ENCODE peak calls at places on chromosomes 2 and 18, in six cellular contexts. One of them, this sample, is unnamed.

GRCh38 chr2:37648316-37649011 is 23.0 kb downstream of the CDC42EP3 start:
- DNase-seq in HepG2: no peak
- DNase-seq in sigmoid colon: peak; percentile 82
- DNase-seq in A549: no peak
- DNase-seq in upper lobe of left lung: peak; percentile 64
- DNase-seq in stomach: peak; percentile 43
- DNase-seq in this sample: peak; percentile 62

GRCh38 chr18:32911660-32912284 is 138.9 kb upstream of the KLHL14 start:
- DNase-seq in HepG2: no peak
- DNase-seq in sigmoid colon: no peak
- DNase-seq in A549: no peak
- DNase-seq in upper lobe of left lung: no peak
- DNase-seq in stomach: no peak
- DNase-seq in this sample: no peak

GRCh38 chr2:178761759-178762371 is 45.4 kb downstream of the TTN start:
- DNase-seq in HepG2: peak; percentile 60
- DNase-seq in sigmoid colon: no peak
- DNase-seq in A549: peak; percentile 58
- DNase-seq in upper lobe of left lung: no peak
- DNase-seq in stomach: no peak
- DNase-seq in this sample: no peak

GRCh38 chr2:48707466-48707865 is 48.1 kb downstream of the LHCGR start:
- DNase-seq in HepG2: peak; percentile 14
- DNase-seq in sigmoid colon: no peak
- DNase-seq in A549: no peak
- DNase-seq in upper lobe of left lung: no peak
- DNase-seq in stomach: no peak
- DNase-seq in this sample: peak; percentile 58

GRCh38 chr2:112481050-112481527 is 867 bp upstream of the TTL start:
- DNase-seq in HepG2: peak; percentile 76
- DNase-seq in sigmoid colon: peak; percentile 88
- DNase-seq in A549: peak; percentile 87
- DNase-seq in upper lobe of left lung: peak; percentile 93
- DNase-seq in stomach: peak; percentile 84
- DNase-seq in this sample: peak; percentile 87

GRCh38 chr2:158205215-158205614 is 103.5 kb downstream of the UPP2 start:
- DNase-seq in HepG2: no peak
- DNase-seq in sigmoid colon: no peak
- DNase-seq in A549: no peak
- DNase-seq in upper lobe of left lung: no peak
- DNase-seq in stomach: no peak
- DNase-seq in this sample: peak; percentile 21

GRCh38 chr2:68650645-68651044 is 7.3 kb downstream of the PROKR1 start:
- DNase-seq in HepG2: no peak
- DNase-seq in sigmoid colon: no peak
- DNase-seq in A549: no peak
- DNase-seq in upper lobe of left lung: no peak
- DNase-seq in stomach: no peak
- DNase-seq in this sample: no peak

GRCh38 chr2:3523551-3524041 is 4.3 kb upstream of the ADI1 start:
- DNase-seq in HepG2: peak; percentile 65
- DNase-seq in sigmoid colon: no peak
- DNase-seq in A549: no peak
- DNase-seq in upper lobe of left lung: no peak
- DNase-seq in stomach: peak; percentile 65
- DNase-seq in this sample: no peak

GRCh38 chr2:128394004-128394730 is 75.5 kb upstream of the HS6ST1 start:
- DNase-seq in HepG2: no peak
- DNase-seq in sigmoid colon: no peak
- DNase-seq in A549: no peak
- DNase-seq in upper lobe of left lung: no peak
- DNase-seq in stomach: peak; percentile 37
- DNase-seq in this sample: no peak

GRCh38 chr2:229725716-229726346 is 11.5 kb upstream of the DNER start:
- DNase-seq in HepG2: no peak
- DNase-seq in sigmoid colon: no peak
- DNase-seq in A549: peak; percentile 85
- DNase-seq in upper lobe of left lung: no peak
- DNase-seq in stomach: no peak
- DNase-seq in this sample: no peak

GRCh38 chr18:48227206-48227605 is 182.0 kb downstream of the ZBTB7C start:
- DNase-seq in HepG2: no peak
- DNase-seq in sigmoid colon: no peak
- DNase-seq in A549: no peak
- DNase-seq in upper lobe of left lung: no peak
- DNase-seq in stomach: no peak
- DNase-seq in this sample: no peak

GRCh38 chr2:231162036-231162345 is 36.4 kb upstream of the ARMC9 start:
- DNase-seq in HepG2: no peak
- DNase-seq in sigmoid colon: no peak
- DNase-seq in A549: peak; percentile 25
- DNase-seq in upper lobe of left lung: no peak
- DNase-seq in stomach: no peak
- DNase-seq in this sample: no peak

GRCh38 chr2:224155371-224155770 is 116.3 kb upstream of the SERPINE2 start:
- DNase-seq in HepG2: no peak
- DNase-seq in sigmoid colon: no peak
- DNase-seq in A549: no peak
- DNase-seq in upper lobe of left lung: no peak
- DNase-seq in stomach: no peak
- DNase-seq in this sample: peak; percentile 31
- H3K4me3 ChIP-seq in HepG2: no peak overlapping the region
- H3K4me3 ChIP-seq in sigmoid colon: no peak overlapping the region
- H3K4me3 ChIP-seq in A549: no peak overlapping the region
- H3K4me3 ChIP-seq in upper lobe of left lung: no peak overlapping the region
- H3K4me3 ChIP-seq in stomach: no peak overlapping the region
- H3K4me3 ChIP-seq in this sample: no peak overlapping the region

GRCh38 chr2:100291152-100291970 is 30.9 kb downstream of the LONRF2 start:
- DNase-seq in HepG2: peak; percentile 72
- DNase-seq in sigmoid colon: peak; percentile 85
- DNase-seq in A549: peak; percentile 99
- DNase-seq in upper lobe of left lung: no peak
- DNase-seq in stomach: peak; percentile 62
- DNase-seq in this sample: peak; percentile 13
- TF ChIP-seq POLR2A in HepG2: no peak
- TF ChIP-seq POLR2A in sigmoid colon: no peak
- TF ChIP-seq POLR2A in A549: no peak
- TF ChIP-seq POLR2A in upper lobe of left lung: no peak
- TF ChIP-seq POLR2A in stomach: no peak
- TF ChIP-seq POLR2A in this sample: no peak

DNA sequence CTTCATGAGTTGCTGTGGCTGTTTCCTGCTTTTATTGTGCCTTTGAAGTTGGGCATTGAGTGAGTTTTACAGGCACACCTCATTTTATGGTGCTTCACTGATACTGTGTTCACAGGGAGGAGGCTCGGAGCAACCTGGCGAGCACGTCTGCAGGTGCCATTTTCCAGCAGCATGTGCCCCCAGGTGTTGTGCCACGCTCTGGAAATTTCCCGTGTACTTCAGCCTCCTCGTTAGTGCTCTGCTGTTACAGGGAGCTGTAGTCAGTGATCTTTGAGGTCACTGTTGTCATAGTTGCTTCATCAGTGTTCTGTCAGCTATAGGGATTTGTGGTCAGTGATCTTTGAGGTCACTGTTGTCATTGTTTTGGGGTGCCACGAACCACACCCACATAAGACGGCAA is 20.1 kb downstream of the CTDP1 start:
- DNase-seq in HepG2: no peak
- DNase-seq in sigmoid colon: peak; percentile 39
- DNase-seq in A549: no peak
- DNase-seq in upper lobe of left lung: no peak
- DNase-seq in stomach: no peak
- DNase-seq in this sample: peak; percentile 65
- TF ChIP-seq EP300 in HepG2: no peak
- TF ChIP-seq EP300 in sigmoid colon: no peak
- TF ChIP-seq EP300 in A549: no peak
- TF ChIP-seq EP300 in upper lobe of left lung: no peak
- TF ChIP-seq EP300 in stomach: no peak
- TF ChIP-seq EP300 in this sample: no peak

GRCh38 chr18:62729487-62730386 is 14.4 kb downstream of the PHLPP1 start:
- DNase-seq in HepG2: no peak
- DNase-seq in sigmoid colon: no peak
- DNase-seq in A549: no peak
- DNase-seq in upper lobe of left lung: no peak
- DNase-seq in stomach: no peak
- DNase-seq in this sample: no peak
- H3K4me3 ChIP-seq in HepG2: no peak overlapping the region
- H3K4me3 ChIP-seq in sigmoid colon: no peak overlapping the region
- H3K4me3 ChIP-seq in A549: no peak overlapping the region
- H3K4me3 ChIP-seq in upper lobe of left lung: no peak overlapping the region
- H3K4me3 ChIP-seq in stomach: no peak overlapping the region
- H3K4me3 ChIP-seq in this sample: no peak overlapping the region

DNA sequence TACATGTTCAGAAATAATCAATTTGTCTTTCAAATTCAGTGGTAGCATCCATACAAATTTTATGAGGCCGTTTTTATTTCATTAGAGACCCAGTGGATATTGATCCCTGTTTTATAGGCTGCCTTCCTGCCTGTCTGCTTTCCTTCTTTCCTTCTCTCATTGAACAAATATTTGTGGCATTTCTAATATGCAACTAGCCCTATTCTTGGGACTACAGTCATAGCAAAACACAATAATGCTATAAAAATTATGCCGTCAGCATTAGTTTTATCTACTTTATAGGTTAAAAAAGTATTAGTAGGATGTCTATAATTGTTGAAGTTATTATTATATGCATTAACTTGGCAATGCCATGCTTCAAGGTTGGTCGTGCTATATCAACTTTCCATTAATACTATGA is 2037.8 kb upstream of the LRRTM1 start:
- DNase-seq in HepG2: no peak
- DNase-seq in sigmoid colon: no peak
- DNase-seq in A549: no peak
- DNase-seq in upper lobe of left lung: no peak
- DNase-seq in stomach: no peak
- DNase-seq in this sample: no peak
- TF ChIP-seq POLR2A in HepG2: no peak
- TF ChIP-seq POLR2A in sigmoid colon: no peak
- TF ChIP-seq POLR2A in A549: no peak
- TF ChIP-seq POLR2A in upper lobe of left lung: no peak
- TF ChIP-seq POLR2A in stomach: no peak
- TF ChIP-seq POLR2A in this sample: no peak

DNA sequence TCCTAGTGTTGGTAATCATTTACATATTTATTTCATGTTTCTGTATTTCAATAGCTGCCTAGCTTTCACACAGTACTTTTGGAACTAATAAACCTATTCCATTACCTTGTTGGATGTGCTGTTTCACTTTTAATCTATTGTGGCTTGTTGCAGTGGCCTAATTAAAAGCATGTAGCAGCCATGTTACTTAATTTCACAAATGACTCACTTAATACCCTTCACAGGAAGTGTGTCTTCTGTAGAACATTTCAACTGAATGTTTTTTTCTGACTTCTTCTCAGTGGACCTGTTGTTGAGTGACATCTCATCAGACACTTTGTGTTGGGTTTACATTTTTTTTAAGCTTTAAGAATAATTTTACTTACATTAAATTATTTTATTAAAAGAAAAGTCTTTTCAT is 260.5 kb upstream of the THUMPD2 start:
- DNase-seq in HepG2: no peak
- DNase-seq in sigmoid colon: no peak
- DNase-seq in A549: no peak
- DNase-seq in upper lobe of left lung: no peak
- DNase-seq in stomach: no peak
- DNase-seq in this sample: no peak
- TF ChIP-seq EP300 in HepG2: no peak
- TF ChIP-seq EP300 in sigmoid colon: no peak
- TF ChIP-seq EP300 in A549: no peak
- TF ChIP-seq EP300 in upper lobe of left lung: no peak
- TF ChIP-seq EP300 in stomach: no peak
- TF ChIP-seq EP300 in this sample: no peak

GRCh38 chr2:71453404-71454220 is at the start of gene DYSF:
- DNase-seq in HepG2: no peak
- DNase-seq in sigmoid colon: peak; percentile 78
- DNase-seq in A549: no peak
- DNase-seq in upper lobe of left lung: peak; percentile 88
- DNase-seq in stomach: peak; percentile 47
- DNase-seq in this sample: peak; percentile 20
- H3K4me3 ChIP-seq in HepG2: no peak within 1 kb of the TSS
- H3K4me3 ChIP-seq in sigmoid colon: peak within 1 kb of the TSS; percentile 46
- H3K4me3 ChIP-seq in A549: no peak within 1 kb of the TSS
- H3K4me3 ChIP-seq in upper lobe of left lung: peak within 1 kb of the TSS; percentile 44
- H3K4me3 ChIP-seq in stomach: peak within 1 kb of the TSS; percentile 59
- H3K4me3 ChIP-seq in this sample: peak within 1 kb of the TSS; percentile 55

This sample was measured in transverse colon.